ENCODE peak calls at places on chromosomes 12 and 14, in four cellular contexts. Q is WTC11, E is cardiac fibroblast, C is colonic mucosa. Y is an unnamed sample.

GRCh38 chr12:122322501-122322900 is 56.2 kb upstream of the VPS33A start:
- DNase-seq in Q (no peak), E (peak), C (no peak), Y (peak)

GRCh38 chr12:124663206-124663605 is 95.8 kb upstream of the NCOR2 start:
- DNase-seq in Q (no peak), E (no peak), C (no peak), Y (no peak)

GRCh38 chr12:42511656-42512055 is 77.9 kb downstream of the PRICKLE1 start:
- DNase-seq in Q (no peak), E (no peak), C (no peak), Y (no peak)

GRCh38 chr14:105021656-105022275 is 883 bp upstream of the CDCA4 start:
- DNase-seq in Q (peak), E (peak), C (peak), Y (peak)

GRCh38 chr14:76918176-76918750 is 92.1 kb downstream of the LRRC74A start:
- DNase-seq in Q (no peak), E (peak), C (peak), Y (no peak)

GRCh38 chr12:1842183-1842904 is 22.0 kb downstream of the LRTM2 start:
- DNase-seq in Q (peak), E (no peak), C (no peak), Y (no peak)

GRCh38 chr14:99784508-99784907 is 8.7 kb upstream of the EML1 start:
- DNase-seq in Q (no peak), E (no peak), C (no peak), Y (no peak)

GRCh38 chr14:68539311-68539737 is 253.5 kb downstream of the ZFP36L1 start:
- DNase-seq in Q (no peak), E (no peak), C (no peak), Y (no peak)

GRCh38 chr12:113867258-113867657 is 98.9 kb downstream of the RBM19 start:
- DNase-seq in Q (peak), E (peak), C (no peak), Y (peak)
- TF ChIP-seq CTCF in Q (peak), E (peak), C (no peak), Y (peak)

GRCh38 chr12:50642035-50642451 is 121.9 kb upstream of the ATF1 start:
- DNase-seq in Q (no peak), E (peak), C (no peak), Y (peak)

GRCh38 chr12:50640321-50640939 is 123.5 kb upstream of the ATF1 start:
- DNase-seq in Q (no peak), E (no peak), C (no peak), Y (no peak)

GRCh38 chr12:50641566-50641965 is 122.3 kb upstream of the ATF1 start:
- DNase-seq in Q (peak), E (no peak), C (no peak), Y (peak)

GRCh38 chr12:50639721-50640120 is 124.2 kb upstream of the ATF1 start:
- DNase-seq in Q (no peak), E (no peak), C (no peak), Y (peak)

DNA sequence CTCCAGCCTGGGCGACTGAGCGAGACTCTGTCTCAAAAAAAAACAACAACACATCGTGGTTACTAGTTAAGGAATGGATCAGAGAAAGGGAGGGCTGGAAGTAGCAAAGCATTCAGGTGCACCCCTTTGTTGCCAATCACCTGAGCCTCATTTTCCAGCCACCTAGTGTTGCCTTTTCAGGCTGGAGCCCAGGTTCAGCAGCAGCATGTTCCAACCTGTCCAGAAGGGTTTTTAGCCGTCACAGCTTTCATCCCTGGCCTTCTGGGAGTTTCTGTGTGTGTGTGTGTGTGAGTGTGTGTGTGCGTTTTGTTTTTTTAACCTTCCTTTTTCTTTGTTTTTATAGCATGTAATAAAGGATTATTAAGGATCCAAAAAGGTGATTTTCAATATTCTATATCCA is 121.1 kb upstream of the ATF1 start:
- DNase-seq in Q (no peak), E (no peak), C (no peak), Y (peak)
- TF ChIP-seq CTCF in Q (no peak), E (no peak), C (no peak), Y (peak)

GRCh38 chr14:95102678-95103039 is 54.7 kb downstream of the DICER1 start:
- DNase-seq in Q (no peak), E (no peak), C (no peak), Y (no peak)

GRCh38 chr14:95110178-95110577 is 47.2 kb downstream of the DICER1 start:
- DNase-seq in Q (no peak), E (no peak), C (no peak), Y (no peak)

GRCh38 chr14:95104911-95105310 is 52.4 kb downstream of the DICER1 start:
- DNase-seq in Q (no peak), E (peak), C (no peak), Y (no peak)

GRCh38 chr14:95107711-95108110 is 49.6 kb downstream of the DICER1 start:
- DNase-seq in Q (no peak), E (no peak), C (no peak), Y (no peak)

GRCh38 chr14:95106966-95107365 is 50.4 kb downstream of the DICER1 start:
- DNase-seq in Q (no peak), E (peak), C (no peak), Y (peak)
- TF ChIP-seq CTCF in Q (no peak), E (no peak), C (no peak), Y (no peak)

DNA sequence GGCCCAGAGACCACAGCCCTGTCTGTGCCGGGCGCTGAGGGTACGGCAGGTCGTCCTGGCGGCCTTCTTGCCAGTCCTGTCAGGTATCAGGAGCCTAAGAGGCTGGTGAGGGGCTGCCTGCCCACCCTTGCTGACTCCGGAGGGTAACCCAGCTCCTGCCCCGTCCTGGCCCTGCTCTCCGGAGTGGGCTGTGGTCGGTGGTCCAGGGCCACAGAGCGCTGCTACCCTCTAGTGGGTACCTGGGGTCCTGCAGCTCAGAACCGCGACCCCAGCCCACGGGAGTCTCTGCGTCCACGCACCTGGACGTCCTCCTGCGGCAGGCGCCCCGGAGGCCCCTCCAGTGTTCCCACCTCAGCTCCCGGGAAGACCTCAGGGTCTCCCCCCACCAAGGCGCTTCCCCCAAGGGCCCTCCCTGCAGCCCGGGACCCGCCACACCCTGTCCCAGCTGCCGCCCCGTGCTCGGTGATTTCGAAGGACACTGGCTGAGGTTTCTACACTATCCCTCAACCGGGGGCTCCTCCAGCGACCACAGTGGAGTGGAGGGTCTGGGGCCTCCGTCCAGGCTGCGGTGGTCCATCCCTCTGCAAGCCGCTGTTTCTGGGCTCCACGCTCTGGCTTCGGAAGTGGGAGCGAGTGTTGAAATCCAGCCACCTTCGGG is 75.9 kb upstream of the FBRSL1 start:
- DNase-seq in Q (peak), E (no peak), C (no peak), Y (no peak)
- TF ChIP-seq CTCF in Q (peak), E (peak), C (peak), Y (peak)

DNA sequence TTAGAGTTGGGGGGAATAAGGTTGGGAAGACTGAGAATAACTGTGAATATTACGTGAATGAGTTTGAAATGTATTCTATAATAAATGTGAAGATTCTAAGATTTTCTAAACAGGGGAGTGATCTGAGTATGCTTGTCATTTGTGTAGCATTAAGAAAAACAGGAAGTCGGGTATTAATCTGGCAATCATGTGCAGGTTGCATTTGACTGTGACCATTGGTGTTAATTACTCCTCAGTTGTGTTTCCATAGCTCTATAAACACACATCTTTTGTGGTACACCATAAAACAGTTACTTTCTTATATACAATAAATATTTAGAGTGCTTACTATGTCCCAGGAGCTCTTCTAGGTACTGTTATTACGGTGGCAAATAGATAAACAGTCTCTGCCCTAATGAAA is 434.4 kb upstream of the PDE3A start:
- DNase-seq in Q (no peak), E (no peak), C (no peak), Y (no peak)
- TF ChIP-seq CTCF in Q (no peak), E (no peak), C (no peak), Y (no peak)

DNA sequence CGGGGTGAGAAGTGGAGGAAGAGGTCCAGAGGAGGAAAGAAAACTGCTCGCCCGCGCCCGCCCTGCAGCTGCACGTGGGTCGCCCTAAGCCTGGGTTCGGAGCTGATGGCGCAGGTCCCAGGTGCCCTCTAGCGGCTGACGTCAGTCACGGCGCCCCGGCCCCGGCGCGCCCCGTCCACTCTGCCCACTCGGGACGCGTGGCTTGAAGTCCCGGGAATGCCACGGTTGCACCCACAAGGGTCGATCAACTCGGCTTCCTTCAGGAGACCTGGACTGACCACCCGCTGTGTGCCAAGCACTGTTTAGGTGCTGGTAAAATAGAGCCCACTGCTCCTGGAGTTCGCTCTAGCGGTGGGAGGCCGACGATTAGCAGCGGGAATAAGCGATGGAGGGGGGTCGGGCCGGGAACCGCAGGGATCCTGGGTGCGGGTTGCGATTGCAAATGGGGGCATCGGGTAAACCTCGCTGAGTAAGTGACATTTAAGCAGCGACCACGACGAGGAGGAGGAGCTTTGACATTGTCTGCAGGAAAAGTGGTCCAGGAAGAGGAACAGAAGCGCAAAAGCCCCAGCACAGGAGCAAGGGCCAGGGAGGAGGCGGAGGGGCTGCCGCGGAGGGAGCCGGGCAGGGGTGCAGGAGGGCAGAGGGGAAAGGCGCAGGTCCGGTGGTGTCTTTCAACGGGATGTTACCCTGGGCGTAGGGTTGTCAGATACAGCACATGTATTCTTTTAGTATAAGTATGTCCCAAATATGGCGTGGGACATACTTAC is 5.1 kb upstream of the ZNF839 start:
- DNase-seq in Q (peak), E (peak), C (peak), Y (peak)
- TF ChIP-seq CTCF in Q (peak), E (peak), C (peak), Y (peak)

GRCh38 chr12:128603573-128604120 is 220.1 kb downstream of the SLC15A4 start:
- DNase-seq in Q (no peak), E (no peak), C (peak), Y (no peak)
- TF ChIP-seq CTCF in Q (no peak), E (no peak), C (no peak), Y (no peak)

DNA sequence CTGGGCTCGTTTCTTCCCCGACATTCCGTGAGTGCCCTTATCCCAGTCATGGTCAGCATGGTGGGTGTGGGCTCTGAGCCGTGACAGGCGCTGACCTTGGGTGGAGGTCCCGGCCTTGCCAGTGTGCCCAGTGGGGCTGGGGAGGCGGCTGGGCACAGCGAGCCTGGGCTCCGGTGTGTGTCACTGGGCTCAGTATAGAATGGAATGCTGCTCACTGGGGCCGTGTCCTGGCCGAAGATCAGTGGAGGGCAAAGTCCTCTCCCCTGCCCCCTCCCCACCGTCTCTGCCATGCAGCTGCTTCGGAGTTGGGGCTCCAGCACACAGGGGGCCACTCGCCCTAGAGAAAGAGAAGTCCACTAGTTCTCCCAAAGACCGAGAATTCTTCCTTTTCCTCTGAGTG is 164.4 kb downstream of the TSPAN9 start:
- DNase-seq in Q (no peak), E (no peak), C (no peak), Y (no peak)
- TF ChIP-seq CTCF in Q (no peak), E (no peak), C (no peak), Y (no peak)

GRCh38 chr12:6470375-6471163 is at the start of gene VAMP1:
- DNase-seq in Q (peak), E (peak), C (peak), Y (peak)
- TF ChIP-seq CTCF in Q (no peak), E (no peak), C (no peak), Y (no peak)

GRCh38 chr12:38527631-38528030 is 211.1 kb downstream of the ALG10B start:
- DNase-seq in Q (no peak), E (no peak), C (no peak), Y (peak)
- TF ChIP-seq CTCF in Q (no peak), E (no peak), C (no peak), Y (no peak)

Y was measured in epithelial cell of esophagus.